ENCODE peak calls at places on chromosomes 6 and 20, in nine cellular contexts. K, H, R, F, X, Q, S, Z and B are unnamed samples.

GRCh38 chr20:42130810-42131596 is 512.8 kb upstream of the CHD6 start:
- DNase-seq in K (no peak), R (no peak), X (no peak), Z (no peak), S (no peak), H (no peak), Q (no peak), F (no peak), B (no peak)

GRCh38 chr20:45268531-45268930 is 14.2 kb upstream of the SLPI start:
- DNase-seq in S (no peak), F (no peak), R (no peak), H (no peak), Z (no peak), X (no peak), Q (no peak), K (peak), B (no peak)

GRCh38 chr6:141056945-141057635 is 1075.6 kb upstream of the GJE1 start:
- DNase-seq in H (no peak), R (no peak), F (no peak), S (peak), Q (no peak), K (no peak), X (no peak), Z (no peak), B (no peak)

GRCh38 chr6:21022343-21023107 is 488.3 kb downstream of the CDKAL1 start:
- DNase-seq in F (no peak), X (peak), R (peak), Z (peak), S (no peak), H (peak), K (peak), Q (no peak), B (no peak)

GRCh38 chr20:46020515-46020914 is 8.5 kb upstream of the SLC12A5 start:
- DNase-seq in K (no peak), R (no peak), H (no peak), X (no peak), S (no peak), Z (no peak), Q (no peak), F (no peak), B (no peak)

GRCh38 chr6:27502508-27503435 is 29.9 kb upstream of the ZNF184 start:
- DNase-seq in S (peak), K (peak), Z (peak), Q (no peak), H (peak), R (no peak), X (peak), F (no peak), B (peak)

GRCh38 chr20:31517373-31517772 is 3.1 kb downstream of the HM13 start:
- DNase-seq in H (peak), R (no peak), Z (peak), K (peak), Q (no peak), S (peak), X (peak), F (no peak), B (peak)

GRCh38 chr6:36852481-36853147 is 13.4 kb upstream of the CPNE5 start:
- DNase-seq in Z (no peak), H (peak), Q (no peak), X (no peak), K (peak), R (no peak), F (no peak), S (peak), B (peak)

GRCh38 chr6:43308101-43308989 is at the start of gene CRIP3:
- DNase-seq in Q (no peak), F (no peak), R (no peak), Z (peak), K (peak), S (peak), H (no peak), X (peak), B (peak)

GRCh38 chr6:28474441-28475219 is 31.3 kb upstream of the ZSCAN23 start:
- DNase-seq in X (no peak), S (peak), K (peak), Z (peak), H (peak), F (peak), R (no peak), Q (no peak), B (peak)

GRCh38 chr6:43738267-43738676 is 31.7 kb upstream of the VEGFA start:
- DNase-seq in K (no peak), H (no peak), X (no peak), Q (no peak), R (no peak), Z (no peak), F (no peak), S (peak), B (no peak)

GRCh38 chr6:89433637-89434499 is 916 bp downstream of the ANKRD6 start:
- DNase-seq in K (no peak), X (peak), F (no peak), Z (peak), Q (peak), H (no peak), R (peak), S (peak), B (no peak)

GRCh38 chr6:42781546-42781810 is 374 bp upstream of the BICRAL start:
- DNase-seq in R (no peak), F (no peak), K (no peak), Z (no peak), Q (no peak), X (no peak), H (peak), S (peak), B (peak)

GRCh38 chr6:64437996-64438395 is 802.4 kb downstream of the PHF3 start:
- DNase-seq in K (no peak), S (no peak), H (no peak), X (no peak), F (no peak), Q (no peak), Z (no peak), R (no peak), B (no peak)

GRCh38 chr6:107460074-107460631 is 789 bp upstream of the PDSS2 start:
- DNase-seq in X (no peak), K (no peak), Z (no peak), R (no peak), H (no peak), Q (no peak), S (no peak), F (no peak), B (no peak)

GRCh38 chr6:109393882-109394281 is 11.6 kb upstream of the CD164 start:
- DNase-seq in H (no peak), X (no peak), F (no peak), K (peak), Z (no peak), S (no peak), Q (no peak), R (no peak), B (no peak)

GRCh38 chr6:4677751-4678065 is 98.5 kb upstream of the CDYL start:
- DNase-seq in R (no peak), K (no peak), S (no peak), H (no peak), Z (no peak), F (no peak), X (no peak), Q (no peak), B (no peak)

GRCh38 chr6:93088675-93089575 is 330.4 kb downstream of the EPHA7 start:
- DNase-seq in Q (no peak), X (no peak), S (no peak), H (peak), K (peak), Z (no peak), R (no peak), F (no peak), B (no peak)

GRCh38 chr6:108771421-108771820 is 76.8 kb upstream of the ARMC2 start:
- DNase-seq in Q (no peak), F (no peak), Z (no peak), S (no peak), K (no peak), H (no peak), R (no peak), X (no peak), B (peak)

GRCh38 chr6:144131248-144131709 is 19.0 kb upstream of the STX11 start:
- DNase-seq in Q (no peak), H (peak), Z (no peak), F (peak), S (no peak), X (no peak), R (no peak), K (peak), B (peak)

GRCh38 chr6:1770435-1770843 is 160.7 kb downstream of the FOXC1 start:
- DNase-seq in R (no peak), Z (no peak), K (peak), F (no peak), X (no peak), Q (no peak), S (no peak), H (peak), B (peak)

GRCh38 chr6:69423785-69424184 is 373.0 kb downstream of the LMBRD1 start:
- DNase-seq in Z (no peak), X (no peak), H (no peak), K (no peak), S (no peak), R (no peak), F (no peak), Q (no peak), B (no peak)

GRCh38 chr6:22804620-22805271 is 235.4 kb downstream of the HDGFL1 start:
- DNase-seq in Q (no peak), K (no peak), R (no peak), S (no peak), H (no peak), F (no peak), Z (no peak), X (no peak), B (peak)

GRCh38 chr6:42104807-42105713 is 37.4 kb downstream of the C6orf132 start:
- DNase-seq in R (no peak), F (no peak), Q (no peak), X (no peak), S (peak), H (no peak), Z (no peak), K (no peak), B (no peak)

GRCh38 chr20:61490721-61491120 is 238.7 kb downstream of the CDH4 start:
- DNase-seq in H (no peak), X (no peak), S (no peak), R (no peak), Z (no peak), F (no peak), K (no peak), Q (no peak), B (no peak)

GRCh38 chr20:24814556-24815195 is 134.4 kb upstream of the CST7 start:
- DNase-seq in R (no peak), F (no peak), Z (no peak), Q (no peak), K (no peak), H (no peak), S (no peak), X (no peak), B (no peak)

GRCh38 chr6:158057213-158057987 is 75.7 kb downstream of the SYNJ2 start:
- DNase-seq in Q (peak), K (peak), F (peak), X (no peak), R (no peak), H (peak), Z (no peak), S (peak), B (peak)

GRCh38 chr20:40359127-40359892 is 329.7 kb downstream of the MAFB start:
- DNase-seq in Q (no peak), S (peak), X (no peak), F (no peak), Z (no peak), R (no peak), H (no peak), K (no peak), B (no peak)

DNA sequence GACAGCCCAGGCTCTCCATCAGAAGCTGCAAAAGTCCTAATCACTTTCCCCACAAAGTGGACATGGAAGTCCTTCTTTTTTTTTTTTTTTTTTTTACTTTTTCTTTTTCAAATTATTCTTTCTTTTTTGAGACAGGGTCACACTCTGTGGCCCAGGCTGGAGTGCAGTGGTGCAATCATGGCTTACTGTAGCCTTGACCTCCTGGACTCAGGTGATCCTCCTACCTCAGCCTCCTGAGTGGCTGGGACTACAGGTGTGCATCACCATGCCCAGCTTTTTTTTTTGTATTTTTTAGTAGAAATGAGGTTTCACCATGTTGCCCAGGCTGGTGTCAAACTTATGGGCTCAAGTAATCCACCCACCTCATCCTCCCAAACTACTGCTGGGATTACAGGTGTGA is 29.0 kb upstream of the AKIRIN2 start:
- DNase-seq in Z (no peak), X (no peak), R (no peak), H (no peak), Q (no peak), S (no peak), F (no peak), K (no peak), B (no peak)
- TF ChIP-seq CTCF in Z (no peak), X (no peak), R (no peak), H (no peak), Q (no peak), S (no peak), F (no peak), K (no peak), B (no peak)

GRCh38 chr20:8803065-8803464 is 265.8 kb upstream of the PLCB4 start:
- DNase-seq in F (no peak), Z (no peak), Q (no peak), S (no peak), H (no peak), R (no peak), K (no peak), X (no peak), B (no peak)

GRCh38 chr20:8796088-8796665 is 272.7 kb upstream of the PLCB4 start:
- DNase-seq in F (no peak), R (no peak), H (peak), X (no peak), Q (no peak), K (no peak), S (no peak), Z (no peak), B (peak)

GRCh38 chr20:8798505-8798904 is 270.4 kb upstream of the PLCB4 start:
- DNase-seq in Q (no peak), H (peak), Z (no peak), K (no peak), S (peak), X (no peak), R (no peak), F (no peak), B (peak)

GRCh38 chr20:8801686-8802085 is 267.2 kb upstream of the PLCB4 start:
- DNase-seq in Q (no peak), H (no peak), R (no peak), Z (no peak), X (no peak), F (no peak), S (no peak), K (no peak), B (no peak)

DNA sequence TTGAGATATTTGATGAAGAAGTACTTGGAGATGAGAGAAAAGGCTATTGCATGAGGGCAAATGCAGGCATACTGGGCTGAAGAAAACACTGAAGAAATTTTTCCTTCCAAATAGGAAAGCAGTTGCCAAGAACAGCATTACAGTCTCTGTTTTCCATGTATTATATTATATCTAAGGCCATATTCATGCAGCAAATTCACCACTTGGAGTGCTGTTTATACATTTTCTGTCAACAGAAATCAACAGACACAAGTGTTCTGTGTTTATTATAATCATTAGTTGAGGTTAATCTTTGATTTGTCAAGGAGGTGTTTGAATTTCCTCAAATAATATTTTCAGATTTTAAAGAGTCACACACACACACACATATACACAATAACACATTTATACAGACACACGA is 268.8 kb upstream of the PLCB4 start:
- DNase-seq in R (no peak), S (no peak), F (no peak), H (no peak), X (no peak), K (peak), Z (no peak), Q (no peak), B (no peak)
- TF ChIP-seq CTCF in R (no peak), S (no peak), F (no peak), H (peak), X (no peak), K (peak), Z (no peak), Q (no peak), B (no peak)

GRCh38 chr6:73078908-73079610 is 146.2 kb downstream of the KHDC1L start:
- DNase-seq in Q (no peak), H (no peak), R (no peak), S (no peak), F (no peak), X (no peak), K (peak), Z (no peak), B (no peak)

GRCh38 chr6:73078333-73078732 is 147.0 kb downstream of the KHDC1L start:
- DNase-seq in X (no peak), F (no peak), K (no peak), H (no peak), Z (no peak), Q (no peak), R (no peak), S (no peak), B (no peak)

GRCh38 chr6:73076211-73076610 is 149.1 kb downstream of the KHDC1L start:
- DNase-seq in R (no peak), Q (no peak), S (no peak), X (no peak), K (peak), H (no peak), F (no peak), Z (no peak), B (no peak)

GRCh38 chr6:73074175-73074574 is 151.1 kb downstream of the KHDC1L start:
- DNase-seq in R (no peak), H (peak), K (peak), F (peak), S (no peak), Q (no peak), Z (no peak), X (no peak), B (peak)

DNA sequence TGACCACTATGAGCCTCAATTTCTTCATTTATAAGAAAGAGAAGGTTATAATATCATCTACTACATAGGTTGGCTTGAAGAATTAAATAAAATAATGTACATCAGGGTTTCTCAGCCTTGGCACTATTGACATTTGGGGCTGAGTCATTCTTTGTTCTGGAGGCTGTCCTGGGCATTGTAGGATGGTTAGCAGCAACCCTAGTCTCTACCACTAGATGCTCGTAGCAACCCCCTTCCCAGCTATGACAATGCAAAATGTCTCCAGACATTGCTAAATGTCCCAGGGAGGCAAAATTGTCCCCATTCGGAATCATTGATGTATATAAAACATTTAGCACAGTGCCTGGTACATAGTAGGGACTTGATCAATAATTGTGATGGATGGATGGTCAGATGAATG is 152.1 kb downstream of the KHDC1L start:
- DNase-seq in R (no peak), S (no peak), H (no peak), F (no peak), Q (no peak), Z (no peak), K (peak), X (no peak), B (no peak)
- TF ChIP-seq CTCF in R (no peak), S (no peak), H (no peak), F (no peak), Q (no peak), Z (no peak), K (peak), X (no peak), B (no peak)

DNA sequence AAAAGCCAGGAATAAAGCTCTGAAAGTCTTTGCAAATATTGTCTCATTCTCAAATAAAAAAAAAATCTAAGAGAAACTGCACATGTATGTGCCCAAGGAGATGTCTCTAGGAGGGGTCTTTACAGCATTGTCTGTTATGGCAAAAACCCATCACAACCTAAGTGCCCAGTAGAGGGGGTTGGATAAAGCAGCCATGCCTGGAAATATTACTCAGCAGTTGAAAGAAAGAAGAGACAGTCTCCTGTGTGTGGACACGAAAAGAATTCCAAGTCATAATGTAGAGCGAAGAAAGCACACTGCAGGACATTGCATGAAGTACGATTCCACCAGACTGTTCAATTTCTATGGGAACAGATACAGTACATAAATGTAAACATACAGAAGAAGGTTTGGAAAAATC is 7.3 kb upstream of the TGM2 start:
- DNase-seq in X (no peak), Z (no peak), Q (no peak), R (no peak), F (no peak), S (peak), K (peak), H (peak), B (peak)
- TF ChIP-seq CTCF in X (no peak), Z (no peak), Q (no peak), R (no peak), F (peak), S (peak), K (peak), H (peak), B (peak)

GRCh38 chr20:62822788-62823651 is 6.2 kb downstream of the COL9A3 start:
- DNase-seq in Z (peak), H (no peak), R (no peak), F (no peak), S (peak), X (peak), K (peak), Q (no peak), B (no peak)
- TF ChIP-seq CTCF in Z (peak), H (peak), R (no peak), F (peak), S (peak), X (no peak), K (peak), Q (no peak), B (peak)

GRCh38 chr20:7291319-7291943 is 523.9 kb downstream of the BMP2 start:
- DNase-seq in Z (no peak), H (no peak), S (no peak), F (no peak), Q (no peak), K (no peak), X (no peak), R (no peak), B (no peak)
- TF ChIP-seq CTCF in Z (no peak), H (no peak), S (no peak), F (no peak), Q (no peak), K (no peak), X (no peak), R (no peak), B (no peak)